ENCODE peak calls at places on chromosomes 4 and X, in six cellular contexts. X, W, V, I, F and O are unnamed samples.

GRCh38 chr4:86935833-86936721 is 1.3 kb downstream of the AFF1 start:
- DNase-seq in I (peak; percentile 36), F (peak; percentile 81), W (peak; percentile 58), X (peak; percentile 60), V (peak; percentile 79), O (peak; percentile 87)

GRCh38 chrX:131845201-131845600 is 177.9 kb upstream of the STK26 start:
- DNase-seq in F (no peak), I (no peak), X (no peak), W (no peak), V (no peak), O (no peak)

GRCh38 chrX:52363247-52363883 is 5.5 kb upstream of the XAGE2 start:
- DNase-seq in W (no peak), V (no peak), F (no peak), X (no peak), I (peak; percentile 5), O (peak; percentile 21)

GRCh38 chr4:78325244-78326187 is 226.1 kb upstream of the ANXA3 start:
- DNase-seq in I (no peak), V (no peak), F (no peak), X (no peak), W (no peak), O (peak; percentile 42)

GRCh38 chrX:103839404-103839803 is 7.3 kb upstream of the RAB9B start:
- DNase-seq in W (no peak), I (no peak), X (no peak), F (no peak), V (no peak), O (no peak)

GRCh38 chr4:19130836-19131235 is 1109.3 kb upstream of the LCORL start:
- DNase-seq in I (no peak), F (no peak), X (no peak), W (no peak), V (no peak), O (no peak)

GRCh38 chr4:54092800-54093608 is 7.0 kb upstream of the GSX2 start:
- DNase-seq in V (no peak), F (no peak), I (peak; percentile 27), W (no peak), X (no peak), O (no peak)

GRCh38 chr4:152075253-152075928 is 314.6 kb upstream of the GATB start:
- DNase-seq in I (no peak), V (no peak), W (no peak), X (no peak), F (no peak), O (no peak)

DNA sequence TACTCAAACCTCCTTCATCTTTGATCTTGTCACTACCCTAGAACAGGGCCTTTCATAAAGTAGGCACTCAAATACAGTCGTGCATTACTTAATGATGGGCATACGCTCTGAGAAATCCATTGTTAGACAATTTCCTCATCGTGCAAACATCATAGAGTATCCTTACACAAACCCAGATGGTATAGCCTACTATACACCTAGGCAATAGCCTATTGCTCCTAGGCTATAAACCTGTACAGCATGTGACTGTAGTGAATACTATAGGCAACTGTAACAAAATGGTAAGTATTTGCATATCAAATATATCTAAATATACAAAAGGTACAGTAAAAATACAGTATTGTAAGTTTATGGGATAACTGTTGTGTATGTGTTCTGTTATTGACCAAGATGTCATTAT is 31.9 kb downstream of the CLDN2 start:
- DNase-seq in I (no peak), V (no peak), X (no peak), W (no peak), F (no peak), O (no peak)
- H3K4me1 ChIP-seq in I (no peaks in the 10 kb centered on the region), V (peaks cover 4% of the 10 kb centered on the region), X (no peaks in the 10 kb centered on the region), W (no peaks in the 10 kb centered on the region), F (no peaks in the 10 kb centered on the region), O (no peaks in the 10 kb centered on the region)

GRCh38 chrX:154545673-154546274 is 872 bp downstream of the G6PD start:
- DNase-seq in I (no peak), F (peak; percentile 33), W (no peak), V (no peak), X (no peak), O (no peak)
- H3K4me1 ChIP-seq in I (no peaks in the 10 kb centered on the region), F (peaks cover 59% of the 10 kb centered on the region), W (no peaks in the 10 kb centered on the region), V (peaks cover 23% of the 10 kb centered on the region), X (peaks cover 66% of the 10 kb centered on the region), O (peaks cover 34% of the 10 kb centered on the region)

GRCh38 chr4:102505708-102506107 is 4.5 kb downstream of the NFKB1 start:
- DNase-seq in V (no peak), I (no peak), X (no peak), W (no peak), F (no peak), O (no peak)
- H3K4me1 ChIP-seq in V (peaks cover 32% of the 10 kb centered on the region), I (peaks cover 6% of the 10 kb centered on the region), X (peaks cover 72% of the 10 kb centered on the region), W (peaks cover 10% of the 10 kb centered on the region), F (peaks cover 49% of the 10 kb centered on the region), O (peaks cover 14% of the 10 kb centered on the region)

GRCh38 chr4:30753316-30753715 is 33.1 kb downstream of the PCDH7 start:
- DNase-seq in X (no peak), F (no peak), V (no peak), W (no peak), I (no peak), O (no peak)
- H3K4me1 ChIP-seq in X (no peaks in the 10 kb centered on the region), F (no peaks in the 10 kb centered on the region), V (no peaks in the 10 kb centered on the region), W (no peaks in the 10 kb centered on the region), I (no peaks in the 10 kb centered on the region), O (peaks cover 5% of the 10 kb centered on the region)

GRCh38 chr4:153216546-153216945 is 12.3 kb downstream of the TRIM2 start:
- DNase-seq in V (no peak), F (no peak), W (no peak), I (peak; percentile 60), X (no peak), O (no peak)
- H3K4me1 ChIP-seq in V (peaks cover 25% of the 10 kb centered on the region), F (no peaks in the 10 kb centered on the region), W (no peaks in the 10 kb centered on the region), I (peaks cover 16% of the 10 kb centered on the region), X (no peaks in the 10 kb centered on the region), O (peaks cover 37% of the 10 kb centered on the region)

GRCh38 chr4:38677466-38677865 is 13.5 kb downstream of the KLF3 start:
- DNase-seq in X (no peak), W (no peak), F (no peak), I (no peak), V (no peak), O (no peak)
- H3K4me1 ChIP-seq in X (peaks cover 91% of the 10 kb centered on the region), W (peaks cover 41% of the 10 kb centered on the region), F (peaks cover 80% of the 10 kb centered on the region), I (peaks cover 30% of the 10 kb centered on the region), V (peaks cover 50% of the 10 kb centered on the region), O (peaks cover 32% of the 10 kb centered on the region)

DNA sequence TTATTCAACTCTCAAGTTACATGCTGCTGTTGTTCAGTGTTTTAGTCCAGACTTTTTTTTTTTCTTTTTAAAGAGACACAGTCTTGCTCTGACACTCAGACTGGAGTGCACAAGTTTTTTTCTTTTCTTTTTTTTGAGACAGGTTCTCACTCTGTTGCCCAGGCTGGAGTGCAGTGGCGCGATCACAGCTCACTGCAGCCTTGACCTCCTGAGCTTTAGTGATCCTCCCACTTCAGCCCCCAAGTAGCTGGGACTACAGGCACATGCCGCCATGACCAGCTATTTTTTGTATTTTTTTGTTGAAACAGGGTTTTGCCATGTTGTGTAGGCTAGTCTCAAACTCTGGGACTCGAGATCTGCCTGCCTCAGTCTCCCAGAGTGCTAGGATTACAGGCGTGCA is 11.9 kb downstream of the ADD1 start:
- DNase-seq in I (no peak), F (no peak), X (no peak), V (no peak), W (no peak), O (no peak)
- H3K4me1 ChIP-seq in I (peaks cover 12% of the 10 kb centered on the region), F (peaks cover 79% of the 10 kb centered on the region), X (peaks cover 86% of the 10 kb centered on the region), V (peaks cover 82% of the 10 kb centered on the region), W (peaks cover 23% of the 10 kb centered on the region), O (peaks cover 34% of the 10 kb centered on the region)

GRCh38 chrX:24080670-24081069 is 25.9 kb downstream of the EIF2S3 start:
- DNase-seq in F (no peak), W (no peak), V (no peak), X (no peak), I (no peak), O (no peak)

GRCh38 chrX:24081661-24082154 is 27.0 kb downstream of the EIF2S3 start:
- DNase-seq in F (peak; percentile 56), I (peak; percentile 64), V (peak; percentile 64), W (peak; percentile 26), X (peak; percentile 43), O (peak; percentile 64)

GRCh38 chrX:24085133-24085532 is 30.4 kb downstream of the EIF2S3 start:
- DNase-seq in F (no peak), X (no peak), I (no peak), V (no peak), W (no peak), O (no peak)

GRCh38 chrX:24079405-24079804 is 24.6 kb downstream of the EIF2S3 start:
- DNase-seq in W (no peak), X (no peak), I (no peak), V (no peak), F (no peak), O (no peak)

GRCh38 chrX:24082446-24082845 is 27.7 kb downstream of the EIF2S3 start:
- DNase-seq in W (no peak), X (no peak), V (no peak), I (no peak), F (no peak), O (no peak)
- H3K4me1 ChIP-seq in W (no peaks in the 10 kb centered on the region), X (no peaks in the 10 kb centered on the region), V (no peaks in the 10 kb centered on the region), I (peaks cover 5% of the 10 kb centered on the region), F (no peaks in the 10 kb centered on the region), O (no peaks in the 10 kb centered on the region)

GRCh38 chrX:13121020-13121419 is 76.6 kb upstream of the FAM9C start:
- DNase-seq in I (no peak), X (no peak), W (no peak), V (no peak), F (no peak), O (no peak)
- H3K4me1 ChIP-seq in I (peaks cover 21% of the 10 kb centered on the region), X (peaks cover 18% of the 10 kb centered on the region), W (peaks cover 8% of the 10 kb centered on the region), V (peaks cover 52% of the 10 kb centered on the region), F (peaks cover 27% of the 10 kb centered on the region), O (peaks cover 30% of the 10 kb centered on the region)

DNA sequence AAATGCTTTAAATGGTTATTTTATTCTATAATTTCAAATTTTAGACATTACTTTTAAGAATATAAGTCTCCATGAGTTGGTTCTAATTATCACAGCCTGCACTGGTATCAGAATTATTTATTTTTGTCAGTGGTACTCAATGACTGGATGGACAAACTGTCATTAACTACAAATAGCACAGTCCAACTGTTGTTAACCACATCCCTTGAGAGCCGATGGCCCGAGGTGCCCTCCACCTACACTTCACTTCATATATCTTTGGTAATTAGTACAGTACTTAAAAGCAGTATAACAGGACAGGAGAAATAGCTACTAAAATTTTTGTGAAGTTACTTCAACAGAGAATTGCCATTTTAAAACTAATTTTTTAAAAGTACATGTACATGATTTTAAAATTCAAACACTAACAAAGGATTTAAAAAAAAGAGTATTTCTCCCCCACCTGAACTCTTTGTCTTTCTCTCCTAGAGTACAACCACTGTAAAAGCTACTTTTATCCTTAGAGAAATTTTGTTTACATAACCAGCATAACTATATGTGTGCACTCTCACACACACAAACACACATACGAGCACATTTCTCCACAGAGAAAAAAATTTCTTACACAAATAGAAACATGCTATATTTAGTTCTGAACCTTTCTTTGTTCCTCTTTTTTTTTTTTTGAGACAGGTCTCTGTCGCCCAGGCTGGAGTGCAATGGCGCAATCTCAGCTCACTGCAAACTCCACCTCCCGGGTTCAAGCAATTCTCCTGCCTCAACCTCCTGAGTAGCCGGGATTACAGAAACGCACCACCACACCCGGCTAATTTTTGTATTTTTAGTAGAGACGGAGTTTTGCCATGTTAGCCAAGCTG is 6.5 kb downstream of the TIFA start:
- DNase-seq in X (no peak), W (no peak), I (no peak), V (no peak), F (no peak), O (no peak)
- H3K4me1 ChIP-seq in X (peaks cover 53% of the 10 kb centered on the region), W (peaks cover 9% of the 10 kb centered on the region), I (peaks cover under 1% of the 10 kb centered on the region), V (peaks cover 72% of the 10 kb centered on the region), F (peaks cover 23% of the 10 kb centered on the region), O (peaks cover 5% of the 10 kb centered on the region)